ENCODE peak calls at places on chromosomes 16 and 17, in seven cellular contexts. R, B, T, E, C, G and O are unnamed samples.

GRCh38 chr17:62823111-62823895 is 15.2 kb upstream of the MARCHF10 start:
- DNase-seq in G (no peak), E (no peak), C (no peak), R (no peak), T (no peak), B (no peak), O (no peak)

GRCh38 chr16:15770512-15770911 is 86.3 kb downstream of the MYH11 start:
- DNase-seq in G (no peak), T (no peak), C (no peak), R (no peak), E (no peak), B (no peak), O (no peak)

GRCh38 chr16:72657791-72658190 is 390.1 kb downstream of the ZFHX3 start:
- DNase-seq in T (no peak), G (no peak), B (no peak), R (no peak), C (no peak), E (peak; percentile 82), O (no peak)

GRCh38 chr17:4600563-4600962 is 16.2 kb downstream of the SMTNL2 start:
- DNase-seq in T (no peak), R (peak; percentile 45), E (no peak), B (no peak), C (no peak), G (no peak), O (no peak)

GRCh38 chr17:35766903-35767510 is 6.3 kb downstream of the C17orf50 start:
- DNase-seq in E (no peak), B (no peak), G (peak; percentile 33), T (no peak), R (no peak), C (no peak), O (no peak)

GRCh38 chr17:72192409-72193192 is 71.8 kb downstream of the SOX9 start:
- DNase-seq in C (no peak), R (no peak), B (no peak), G (no peak), E (no peak), T (no peak), O (no peak)

GRCh38 chr16:85505794-85506339 is 107.3 kb upstream of the GSE1 start:
- DNase-seq in C (no peak), R (no peak), T (no peak), E (no peak), B (no peak), G (no peak), O (no peak)

GRCh38 chr17:28878158-28878910 is 19.2 kb downstream of the FLOT2 start:
- DNase-seq in E (no peak), R (no peak), G (no peak), B (no peak), T (no peak), C (no peak), O (no peak)

GRCh38 chr16:84175351-84176081 is 11.3 kb downstream of the TAF1C start:
- DNase-seq in B (peak; percentile 42), R (peak; percentile 62), C (peak; percentile 34), T (peak; percentile 65), E (peak; percentile 19), G (peak; percentile 76), O (no peak)

GRCh38 chr16:89072216-89073130 is 21.2 kb upstream of the ACSF3 start:
- DNase-seq in R (no peak), E (no peak), T (no peak), C (no peak), G (no peak), B (no peak), O (no peak)

GRCh38 chr16:31453255-31454204 is 5.8 kb upstream of the ARMC5 start:
- DNase-seq in R (no peak), G (peak; percentile 81), T (peak; percentile 75), E (no peak), B (no peak), C (no peak), O (no peak)

GRCh38 chr16:55678061-55678935 is 22.5 kb downstream of the SLC6A2 start:
- DNase-seq in T (no peak), R (no peak), B (no peak), E (no peak), C (no peak), G (no peak), O (no peak)

GRCh38 chr16:26175944-26176343 is 484.2 kb downstream of the HS3ST4 start:
- DNase-seq in T (no peak), C (no peak), R (no peak), E (no peak), B (no peak), G (no peak), O (no peak)
- TF ChIP-seq SP1 in T (no peak), C (no peak), R (no peak), E (no peak), B (no peak), G (no peak), O (no peak)

DNA sequence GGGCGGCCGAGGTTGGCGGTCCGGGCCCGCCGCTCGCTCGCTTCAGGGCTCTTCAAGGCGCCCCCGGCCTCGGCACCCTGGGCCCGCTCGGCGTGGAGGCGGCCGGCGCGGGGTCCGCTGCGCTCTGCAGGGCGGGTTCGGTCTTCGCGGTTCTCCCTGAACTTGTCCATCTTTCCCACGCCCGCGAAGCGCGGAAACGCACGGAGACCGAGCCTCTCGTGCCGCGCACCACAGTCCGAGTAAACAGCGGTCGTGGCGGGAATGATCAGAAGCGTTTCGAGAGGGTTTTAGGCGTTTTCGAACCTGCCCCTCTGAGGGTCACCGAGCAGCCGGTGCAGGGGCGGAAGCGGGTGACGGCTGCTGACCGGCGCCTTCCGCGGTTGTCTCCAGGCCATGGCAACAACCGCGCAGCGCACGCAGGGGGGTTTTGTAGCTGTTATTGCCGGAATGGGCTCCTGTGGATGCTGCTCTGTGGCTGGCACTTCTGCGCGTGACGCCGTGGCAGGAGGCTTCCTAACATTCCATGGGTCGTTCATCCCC is 414 bp downstream of the NARF start:
- DNase-seq in G (peak; percentile 46), B (no peak), T (no peak), C (no peak), R (peak; percentile 38), E (no peak), O (no peak)
- TF ChIP-seq SP1 in G (no peak), B (no peak), T (no peak), C (no peak), R (no peak), E (no peak), O (no peak)

GRCh38 chr17:55202906-55203305 is 61.9 kb upstream of the HLF start:
- DNase-seq in G (no peak), B (no peak), C (no peak), R (no peak), E (no peak), T (no peak), O (no peak)

GRCh38 chr17:55210292-55210691 is 54.5 kb upstream of the HLF start:
- DNase-seq in B (no peak), R (no peak), C (no peak), T (no peak), E (no peak), G (no peak), O (no peak)

GRCh38 chr17:55212880-55213279 is 51.9 kb upstream of the HLF start:
- DNase-seq in B (no peak), C (no peak), R (no peak), E (no peak), T (no peak), G (no peak), O (no peak)

GRCh38 chr17:55208078-55208812 is 56.5 kb upstream of the HLF start:
- DNase-seq in R (no peak), G (no peak), T (no peak), C (no peak), B (no peak), E (no peak), O (no peak)
- TF ChIP-seq SP1 in R (no peak), G (no peak), T (no peak), C (no peak), B (no peak), E (no peak), O (no peak)

GRCh38 chr16:46801428-46802049 is 29.4 kb downstream of the C16orf87 start:
- DNase-seq in T (peak; percentile 43), G (no peak), C (no peak), B (peak; percentile 22), E (no peak), R (no peak), O (no peak)

GRCh38 chr16:46793841-46794240 is 37.1 kb downstream of the C16orf87 start:
- DNase-seq in T (no peak), B (no peak), E (no peak), R (no peak), G (no peak), C (no peak), O (no peak)

GRCh38 chr16:46800494-46800893 is 30.5 kb downstream of the C16orf87 start:
- DNase-seq in T (no peak), C (no peak), E (no peak), G (no peak), R (no peak), B (no peak), O (no peak)

DNA sequence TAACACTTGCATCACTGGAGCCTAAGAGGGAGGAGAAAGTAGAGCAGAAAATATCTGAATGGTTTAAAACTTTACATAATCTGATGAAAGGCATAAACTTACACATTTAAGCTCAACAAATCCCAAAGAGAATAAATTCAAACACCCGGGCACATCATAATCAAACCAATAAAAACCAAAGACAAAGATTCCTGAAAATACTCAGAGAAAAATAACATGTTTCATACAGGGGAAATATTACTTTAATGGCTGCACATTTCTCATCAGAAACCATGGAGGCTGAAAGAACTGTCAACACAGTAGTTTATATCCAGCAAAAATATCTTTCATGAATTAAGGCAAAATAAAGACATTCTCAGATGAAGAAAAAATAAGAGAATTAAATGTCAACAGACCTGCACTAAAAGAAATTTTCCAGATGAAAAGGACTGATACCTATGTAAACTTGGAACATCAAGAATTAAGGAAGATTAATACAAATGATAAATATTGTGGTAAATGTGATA is 34.2 kb downstream of the C16orf87 start:
- DNase-seq in C (no peak), B (no peak), G (no peak), T (no peak), R (no peak), E (no peak), O (no peak)
- TF ChIP-seq SP1 in C (no peak), B (no peak), G (no peak), T (no peak), R (no peak), E (no peak), O (no peak)

GRCh38 chr17:41710472-41711090 is 1.6 kb upstream of the GAST start:
- DNase-seq in E (no peak), B (no peak), C (no peak), R (no peak), G (no peak), T (no peak), O (no peak)
- TF ChIP-seq SP1 in E (no peak), B (no peak), C (no peak), R (no peak), G (no peak), T (no peak), O (no peak)

GRCh38 chr16:1125471-1125870 is 27.4 kb upstream of the CACNA1H start:
- DNase-seq in T (no peak), E (no peak), R (no peak), B (no peak), C (no peak), G (peak; percentile 46), O (peak; percentile 43)
- TF ChIP-seq SP1 in T (no peak), E (no peak), R (no peak), B (no peak), C (no peak), G (no peak), O (no peak)

GRCh38 chr16:54287758-54288591 is 1.4 kb upstream of the IRX3 start:
- DNase-seq in C (no peak), E (no peak), T (no peak), B (no peak), G (no peak), R (no peak), O (no peak)
- TF ChIP-seq SP1 in C (no peak), E (no peak), T (no peak), B (no peak), G (no peak), R (no peak), O (no peak)